ENCODE peak calls at places on chromosomes 4 and X, in four cellular contexts. I, B, X and C are unnamed samples.

GRCh38 chrX:7146703-7147430 is 645 bp upstream of the STS start:
- DNase-seq in I (no peak), B (peak; percentile 35), X (peak; percentile 27), C (no peak)

GRCh38 chr4:56261027-56261426 is 126.3 kb downstream of the AASDH start:
- DNase-seq in I (no peak), B (no peak), X (no peak), C (no peak)

GRCh38 chrX:23993012-23993633 is 33.9 kb downstream of the KLHL15 start:
- DNase-seq in I (no peak), B (no peak), X (no peak), C (no peak)

GRCh38 chr4:100106982-100107381 is 83.3 kb downstream of the DDIT4L start:
- DNase-seq in I (no peak), B (no peak), X (no peak), C (no peak)

GRCh38 chrX:39443240-39443639 is 642.0 kb downstream of the MID1IP1 start:
- DNase-seq in I (no peak), B (no peak), X (no peak), C (no peak)

GRCh38 chr4:88119951-88120350 is 38.5 kb downstream of the ABCG2 start:
- DNase-seq in I (no peak), B (peak; percentile 16), X (no peak), C (no peak)

GRCh38 chr4:119683518-119683917 is 54.9 kb upstream of the PDE5A start:
- DNase-seq in I (peak; percentile 75), B (peak; percentile 37), X (no peak), C (no peak)

GRCh38 chrX:24498181-24498580 is 33.1 kb downstream of the PDK3 start:
- DNase-seq in I (no peak), B (peak; percentile 51), X (no peak), C (no peak)

GRCh38 chr4:108811486-108811885 is 48.6 kb upstream of the ETNPPL start:
- DNase-seq in I (no peak), B (no peak), X (no peak), C (no peak)

GRCh38 chrX:56564182-56564885 is 907 bp downstream of the UBQLN2 start:
- DNase-seq in I (peak; percentile 33), B (peak; percentile 18), X (no peak), C (peak; percentile 83)

GRCh38 chr4:180947421-180947820 is 1295.8 kb upstream of the TENM3 start:
- DNase-seq in I (no peak), B (no peak), X (no peak), C (no peak)

GRCh38 chr4:188707036-188707435 is 567.8 kb downstream of the TRIML1 start:
- DNase-seq in I (no peak), B (no peak), X (no peak), C (no peak)

GRCh38 chr4:46441116-46441859 is 51.4 kb upstream of the GABRA2 start:
- DNase-seq in I (peak; percentile 64), B (no peak), X (no peak), C (no peak)

GRCh38 chrX:102067966-102068723 is 57.3 kb upstream of the TCEAL2 start:
- DNase-seq in I (peak; percentile 4), B (peak; percentile 24), X (no peak), C (no peak)

GRCh38 chr4:110610940-110611785 is 11.7 kb downstream of the PITX2 start:
- DNase-seq in I (peak; percentile 57), B (peak; percentile 60), X (no peak), C (no peak)

GRCh38 chr4:36310793-36311192 is 29.4 kb downstream of the DTHD1 start:
- DNase-seq in I (no peak), B (no peak), X (no peak), C (no peak)

GRCh38 chr4:158769175-158769831 is 477 bp downstream of the FNIP2 start:
- DNase-seq in I (peak; percentile 16), B (no peak), X (peak; percentile 48), C (peak; percentile 84)

GRCh38 chrX:133746593-133746992 is 238.8 kb downstream of the GPC3 start:
- DNase-seq in I (no peak), B (no peak), X (no peak), C (no peak)

GRCh38 chr4:8534129-8534528 is 46.1 kb upstream of the GPR78 start:
- DNase-seq in I (peak; percentile 83), B (no peak), X (peak; percentile 83), C (no peak)

GRCh38 chr4:1418494-1419285 is 12.4 kb upstream of the NKX1-1 start:
- DNase-seq in I (no peak), B (no peak), X (no peak), C (peak; percentile 82)

GRCh38 chrX:65595460-65595876 is 60.9 kb upstream of the LAS1L start:
- DNase-seq in I (peak; percentile 95), B (peak; percentile 92), X (peak; percentile 90), C (peak; percentile 94)

GRCh38 chr4:160044693-160045092 is 941.8 kb downstream of the RAPGEF2 start:
- DNase-seq in I (no peak), B (no peak), X (no peak), C (no peak)

GRCh38 chrX:1134976-1135375 is 77.5 kb downstream of the CRLF2 start:
- DNase-seq in I (no peak), B (no peak), X (peak; percentile 4), C (no peak)

GRCh38 chr4:115113382-115114106 is at the start of gene NDST4:
- DNase-seq in I (peak; percentile 20), B (peak; percentile 6), X (no peak), C (no peak)

GRCh38 chrX:1468250-1468772 is 15.6 kb upstream of the ASMTL start:
- DNase-seq in I (no peak), B (peak; percentile 52), X (peak; percentile 25), C (peak; percentile 90)

GRCh38 chr4:21470531-21470930 is 478.0 kb downstream of the KCNIP4 start:
- DNase-seq in I (peak; percentile 60), B (no peak), X (no peak), C (no peak)

GRCh38 chrX:96480081-96480480 is 204.6 kb upstream of the DIAPH2 start:
- DNase-seq in I (peak; percentile 4), B (peak; percentile 45), X (no peak), C (no peak)

DNA sequence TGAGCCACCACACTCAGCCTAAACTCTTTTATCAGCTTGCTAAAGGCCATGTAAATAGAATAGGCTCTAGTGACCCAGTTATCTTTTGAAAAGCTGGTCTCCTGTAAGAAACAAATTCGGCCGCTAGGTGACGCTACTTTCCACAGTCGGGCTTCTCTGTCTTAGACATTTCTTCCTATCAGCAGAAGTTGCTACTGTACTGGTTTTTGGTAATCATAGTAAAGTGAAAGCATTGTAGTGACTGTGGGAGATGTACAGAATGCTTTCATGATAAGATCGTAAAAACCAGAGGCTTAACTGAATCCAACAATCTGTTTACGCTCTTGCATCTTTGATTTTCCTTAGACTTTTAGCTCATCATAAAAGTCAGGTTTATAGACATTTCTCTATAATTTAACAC is 82.6 kb downstream of the GK start:
- DNase-seq in I (peak; percentile 68), B (peak; percentile 61), X (peak; percentile 53), C (no peak)
- TF ChIP-seq CTCF in I (peak; percentile 74), B (peak; percentile 74), X (peak; percentile 91), C (peak; percentile 77)

GRCh38 chr4:187224560-187224959 is 500.9 kb upstream of the FAT1 start:
- DNase-seq in I (peak; percentile 55), B (no peak), X (no peak), C (no peak)
- TF ChIP-seq CTCF in I (no peak), B (no peak), X (no peak), C (no peak)

GRCh38 chrX:20252392-20253231 is 14.1 kb downstream of the RPS6KA3 start:
- DNase-seq in I (peak; percentile 51), B (peak; percentile 65), X (peak; percentile 55), C (no peak)
- TF ChIP-seq CTCF in I (peak; percentile 78), B (peak; percentile 62), X (peak; percentile 68), C (peak; percentile 48)

DNA sequence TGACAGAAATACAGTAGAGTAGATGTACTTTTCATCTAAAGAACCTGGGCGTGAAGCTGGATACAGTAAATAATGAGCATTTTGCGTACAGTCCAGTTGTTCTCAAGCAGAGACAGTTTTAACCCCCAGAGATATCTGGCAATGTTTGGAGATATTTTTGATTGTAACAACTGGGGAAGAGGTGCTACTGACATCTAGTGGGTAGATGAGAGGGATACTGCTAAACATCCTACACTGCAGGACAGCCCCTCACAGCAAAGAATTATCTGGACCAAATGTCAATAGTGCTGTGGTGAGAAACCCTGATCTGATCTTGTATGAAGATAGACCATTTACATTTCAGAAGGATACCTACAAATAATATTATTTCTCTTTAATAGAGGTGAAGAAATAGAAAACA is 200.2 kb upstream of the FAM47A start:
- DNase-seq in I (no peak), B (peak; percentile 3), X (no peak), C (no peak)
- TF ChIP-seq CTCF in I (no peak), B (no peak), X (peak; percentile 71), C (peak; percentile 31)

DNA sequence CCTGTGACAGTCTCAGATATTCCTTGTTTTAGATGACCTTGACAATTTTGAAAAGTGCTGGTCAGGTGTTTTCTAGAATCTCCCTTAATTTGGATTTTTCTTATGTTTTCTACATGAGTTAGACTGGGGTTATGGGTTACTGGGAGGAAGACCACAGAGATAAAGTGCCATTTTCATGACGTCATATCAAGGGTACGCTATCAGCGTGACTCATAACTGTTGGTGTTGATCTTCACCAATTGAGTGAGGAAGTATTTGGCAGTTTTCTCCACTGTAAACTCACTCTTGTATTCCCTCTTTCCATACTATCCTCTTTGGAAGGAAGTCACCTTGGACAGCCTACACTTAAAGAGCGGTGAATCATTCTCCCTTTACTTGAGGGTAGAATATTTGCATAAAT is 56.9 kb downstream of the MAGEC1 start:
- DNase-seq in I (no peak), B (no peak), X (no peak), C (no peak)
- TF ChIP-seq CTCF in I (no peak), B (no peak), X (no peak), C (no peak)

DNA sequence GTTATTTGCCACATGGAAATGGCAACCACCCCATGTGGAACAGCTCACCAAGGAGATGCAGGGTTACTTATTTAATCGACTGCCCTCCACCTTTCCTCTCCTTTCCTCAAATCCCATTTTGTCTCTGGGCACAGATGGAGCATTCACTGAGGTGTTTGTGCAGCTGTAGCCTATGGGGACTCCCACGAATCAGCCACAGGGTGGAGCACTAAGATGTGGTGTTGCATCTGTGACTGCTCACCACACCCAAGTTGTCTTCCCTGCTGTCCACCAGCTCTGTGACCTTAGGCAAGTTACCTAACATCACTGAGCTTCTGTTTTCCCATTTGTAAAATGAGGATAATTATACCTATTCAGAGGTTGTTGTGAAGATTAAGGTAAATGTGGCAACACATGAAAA is 252.4 kb upstream of the CPEB2 start:
- DNase-seq in I (peak; percentile 11), B (peak; percentile 44), X (peak; percentile 46), C (no peak)
- TF ChIP-seq CTCF in I (peak; percentile 8), B (no peak), X (peak; percentile 51), C (peak; percentile 16)

DNA sequence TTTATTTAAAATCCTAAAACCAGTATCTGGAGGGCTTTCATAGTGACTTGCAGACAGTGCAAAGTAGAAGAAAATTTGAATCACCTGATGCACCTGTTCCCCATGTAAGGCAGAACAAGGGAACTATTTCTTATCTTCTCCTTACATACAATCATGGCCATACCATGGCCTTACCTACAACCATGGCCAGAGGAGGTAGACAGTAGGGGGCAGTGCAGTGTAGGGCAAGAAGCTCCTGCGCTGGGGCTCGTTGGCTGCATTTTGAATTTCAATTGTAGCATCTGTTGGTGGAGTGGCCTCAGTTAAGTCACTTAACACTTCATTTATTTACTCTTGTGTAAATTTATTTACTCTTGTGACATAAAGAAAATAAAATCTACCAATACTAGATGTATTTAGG is 33.0 kb downstream of the GALNTL6 start:
- DNase-seq in I (peak; percentile 33), B (peak; percentile 54), X (peak; percentile 81), C (no peak)
- TF ChIP-seq CTCF in I (peak; percentile 52), B (peak; percentile 49), X (peak; percentile 95), C (peak; percentile 58)

GRCh38 chrX:41010188-41010846 is 74.9 kb upstream of the USP9X start:
- DNase-seq in I (peak; percentile 92), B (peak; percentile 79), X (peak; percentile 85), C (peak; percentile 87)
- TF ChIP-seq CTCF in I (peak; percentile 18), B (no peak), X (peak; percentile 48), C (no peak)